ENCODE peak calls at places on chromosomes 12 and 14, in eight cellular contexts. A, E, W, L, J, U, N and M are unnamed samples.

GRCh38 chr12:132610051-132610759 is at the start of gene LRCOL1:
- DNase-seq in A (peak; percentile 73), E (no peak), W (no peak), L (peak; percentile 70), J (no peak), U (peak; percentile 80), N (no peak), M (peak; percentile 19)

GRCh38 chr12:53172352-53172751 is 8.2 kb upstream of the ZNF740 start:
- DNase-seq in A (peak; percentile 46), E (no peak), W (no peak), L (no peak), J (no peak), U (peak; percentile 65), N (no peak), M (no peak)

GRCh38 chr12:114625294-114625851 is 58.6 kb downstream of the TBX3 start:
- DNase-seq in A (peak; percentile 80), E (peak; percentile 52), W (peak; percentile 38), L (peak; percentile 37), J (no peak), U (no peak), N (peak; percentile 54), M (peak; percentile 33)

GRCh38 chr14:61328629-61329262 is 7.4 kb downstream of the PRKCH start:
- DNase-seq in A (no peak), E (no peak), W (no peak), L (no peak), J (no peak), U (no peak), N (no peak), M (no peak)

GRCh38 chr12:46459881-46460545 is 87.4 kb upstream of the SLC38A2 start:
- DNase-seq in A (no peak), E (no peak), W (peak; percentile 14), L (no peak), J (no peak), U (no peak), N (no peak), M (peak; percentile 18)

GRCh38 chr14:65478596-65478995 is 66.1 kb downstream of the FUT8 start:
- DNase-seq in A (no peak), E (peak; percentile 38), W (no peak), L (no peak), J (no peak), U (no peak), N (no peak), M (no peak)

GRCh38 chr14:54211562-54212308 is 185.1 kb upstream of the CDKN3 start:
- DNase-seq in A (peak; percentile 75), E (peak; percentile 64), W (no peak), L (no peak), J (no peak), U (no peak), N (no peak), M (no peak)

GRCh38 chr12:72271741-72272661 is at the start of gene TRHDE:
- DNase-seq in A (peak; percentile 71), E (no peak), W (peak; percentile 7), L (no peak), J (peak; percentile 70), U (peak; percentile 79), N (peak; percentile 22), M (no peak)

GRCh38 chr12:91023326-91024004 is 18.7 kb upstream of the EPYC start:
- DNase-seq in A (peak; percentile 83), E (no peak), W (no peak), L (no peak), J (no peak), U (no peak), N (no peak), M (no peak)

GRCh38 chr12:42119085-42119633 is 25.5 kb downstream of the GXYLT1 start:
- DNase-seq in A (peak; percentile 90), E (no peak), W (no peak), L (no peak), J (no peak), U (no peak), N (no peak), M (no peak)

GRCh38 chr14:101927859-101928258 is 36.5 kb upstream of the DYNC1H1 start:
- DNase-seq in A (peak; percentile 98), E (no peak), W (peak; percentile 75), L (peak; percentile 95), J (peak; percentile 95), U (peak; percentile 95), N (peak; percentile 87), M (peak; percentile 80)

GRCh38 chr12:98074286-98074685 is 441.1 kb upstream of the TMPO start:
- DNase-seq in A (no peak), E (no peak), W (no peak), L (no peak), J (no peak), U (no peak), N (no peak), M (no peak)

GRCh38 chr12:22715254-22715653 is 90.3 kb downstream of the ETNK1 start:
- DNase-seq in A (no peak), E (no peak), W (no peak), L (no peak), J (no peak), U (no peak), N (no peak), M (no peak)

GRCh38 chr12:16120027-16120426 is 157.5 kb downstream of the SLC15A5 start:
- DNase-seq in A (no peak), E (no peak), W (no peak), L (no peak), J (no peak), U (no peak), N (no peak), M (no peak)

GRCh38 chr12:94147991-94148840 is at the start of gene PLXNC1:
- DNase-seq in A (peak; percentile 44), E (no peak), W (peak; percentile 70), L (peak; percentile 67), J (peak; percentile 74), U (peak; percentile 88), N (peak; percentile 57), M (peak; percentile 85)

GRCh38 chr14:103483600-103483999 is 39.0 kb downstream of the CKB start:
- DNase-seq in A (peak; percentile 87), E (no peak), W (no peak), L (no peak), J (no peak), U (no peak), N (peak; percentile 71), M (no peak)

DNA sequence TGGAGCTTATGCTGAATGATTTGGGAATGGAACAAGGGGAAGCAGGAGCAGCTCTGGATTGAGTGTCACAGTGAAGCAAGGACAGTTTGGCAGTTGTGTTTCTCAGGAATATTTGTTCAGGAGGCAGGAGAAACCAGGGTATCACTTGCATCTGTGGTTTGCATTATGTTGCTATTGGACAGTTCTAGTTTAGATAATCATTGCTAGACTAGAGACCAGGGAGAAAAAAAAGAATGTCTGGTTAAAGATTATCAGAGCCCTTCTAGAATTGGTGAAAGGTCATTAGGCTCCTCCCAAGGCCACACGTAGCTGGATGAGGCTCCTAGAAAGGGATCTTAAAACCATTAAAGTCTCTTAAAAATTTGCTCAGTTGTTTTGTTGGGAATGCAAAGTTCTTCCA is 17.0 kb upstream of the SRSF5 start:
- DNase-seq in A (no peak), E (no peak), W (peak; percentile 22), L (no peak), J (no peak), U (no peak), N (no peak), M (no peak)
- H3K4me1 ChIP-seq in A (no peaks in the 10 kb centered on the region), E (no peaks in the 10 kb centered on the region), W (peaks cover 13% of the 10 kb centered on the region), L (no peaks in the 10 kb centered on the region), J (no peaks in the 10 kb centered on the region), U (no peaks in the 10 kb centered on the region), N (no peaks in the 10 kb centered on the region), M (peaks cover 18% of the 10 kb centered on the region)

GRCh38 chr12:110548678-110549077 is 34.4 kb downstream of the PPTC7 start:
- DNase-seq in A (peak; percentile 43), E (no peak), W (no peak), L (peak; percentile 42), J (no peak), U (no peak), N (no peak), M (no peak)

GRCh38 chr12:110549716-110550115 is 33.4 kb downstream of the PPTC7 start:
- DNase-seq in A (no peak), E (no peak), W (no peak), L (no peak), J (no peak), U (no peak), N (no peak), M (no peak)

GRCh38 chr12:110545812-110546211 is 37.3 kb downstream of the PPTC7 start:
- DNase-seq in A (no peak), E (no peak), W (no peak), L (no peak), J (no peak), U (no peak), N (no peak), M (no peak)

GRCh38 chr12:110546339-110546738 is 36.8 kb downstream of the PPTC7 start:
- DNase-seq in A (peak; percentile 93), E (no peak), W (no peak), L (no peak), J (no peak), U (no peak), N (no peak), M (no peak)

DNA sequence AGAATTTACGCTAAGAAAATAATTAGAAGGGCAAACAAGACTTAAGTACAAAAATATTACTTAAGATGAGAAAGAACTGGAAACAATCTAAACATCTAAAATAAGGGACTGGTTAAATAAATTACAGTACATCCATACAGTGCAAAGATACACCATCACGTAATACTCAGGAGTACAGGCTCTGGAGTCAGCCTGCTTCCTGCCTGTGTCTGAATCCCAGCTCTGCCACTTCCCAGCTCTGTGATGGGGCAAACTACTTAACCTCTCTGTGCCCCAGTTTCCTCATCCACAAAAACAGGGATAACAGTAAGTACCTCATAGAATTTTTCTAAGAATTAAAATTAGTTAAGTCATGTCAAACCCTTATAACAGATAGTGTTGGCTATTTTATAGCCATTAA is 36.0 kb downstream of the PPTC7 start:
- DNase-seq in A (no peak), E (no peak), W (no peak), L (no peak), J (no peak), U (no peak), N (no peak), M (no peak)
- H3K9me3 ChIP-seq in A (no peaks in the 10 kb centered on the region), E (no peaks in the 10 kb centered on the region), W (no peaks in the 10 kb centered on the region), L (no peaks in the 10 kb centered on the region), J (no peaks in the 10 kb centered on the region), U (no peaks in the 10 kb centered on the region), N (no peaks in the 10 kb centered on the region), M (no peaks in the 10 kb centered on the region)

GRCh38 chr12:1531654-1532366 is 62.6 kb downstream of the FBXL14 start:
- DNase-seq in A (no peak), E (no peak), W (no peak), L (no peak), J (peak; percentile 63), U (no peak), N (no peak), M (no peak)
- H3K4me3 ChIP-seq in A (peak overlapping the region; percentile 62), E (no peak overlapping the region), W (peak overlapping the region; percentile 54), L (peak overlapping the region; percentile 34), J (peak overlapping the region; percentile 55), U (no peak overlapping the region), N (no peak overlapping the region), M (no peak overlapping the region)

DNA sequence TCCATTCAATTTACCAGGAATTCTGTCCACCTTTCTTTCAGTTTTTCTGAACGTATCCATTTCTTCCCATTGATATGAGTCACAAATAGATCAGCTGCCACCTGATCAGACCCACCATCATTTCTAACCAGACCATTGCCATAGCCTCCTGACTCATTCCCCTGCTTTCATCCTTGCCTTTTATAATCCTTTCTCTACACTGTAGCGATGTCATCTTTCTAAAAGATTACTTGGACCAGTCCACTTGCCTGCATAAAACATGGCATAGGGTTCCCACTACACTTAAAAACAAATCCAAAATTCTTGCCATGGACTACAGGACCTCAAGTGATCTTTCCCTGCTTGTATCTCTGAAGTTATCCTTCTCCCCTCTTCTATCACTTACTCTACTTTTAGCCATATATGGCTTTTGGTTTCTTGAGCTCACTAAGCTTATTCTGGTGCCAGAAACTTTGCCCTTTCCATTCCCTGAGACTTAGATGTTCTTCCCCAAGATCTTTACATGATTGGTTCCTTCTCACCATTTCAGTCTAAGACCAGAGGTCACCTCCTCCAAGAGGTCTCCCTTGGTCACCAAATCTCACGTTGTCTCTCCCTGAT is 149.5 kb upstream of the KRR1 start:
- DNase-seq in A (peak; percentile 30), E (peak; percentile 73), W (no peak), L (no peak), J (no peak), U (no peak), N (no peak), M (no peak)
- H3K4me1 ChIP-seq in A (peaks cover 25% of the 10 kb centered on the region), E (peaks cover 97% of the 10 kb centered on the region), W (peaks cover 6% of the 10 kb centered on the region), L (no peaks in the 10 kb centered on the region), J (no peaks in the 10 kb centered on the region), U (peaks cover 2% of the 10 kb centered on the region), N (peaks cover 31% of the 10 kb centered on the region), M (no peaks in the 10 kb centered on the region)